ENCODE peak calls at places on chromosomes 11 and 22, in four cellular contexts. J is posterior cingulate gyrus, P is mammary epithelial cell, L is HS-5. D is an unnamed sample.

GRCh38 chr11:48006301-48006992 is 26.1 kb downstream of the PTPRJ start:
- DNase-seq in P (peak), L (peak), J (no peak), D (no peak)

GRCh38 chr11:115698243-115698642 is 194.0 kb upstream of the CADM1 start:
- DNase-seq in J (no peak), P (no peak), L (no peak), D (no peak)

GRCh38 chr11:36231300-36231699 is 57.9 kb downstream of the COMMD9 start:
- DNase-seq in J (no peak), L (no peak), P (no peak), D (no peak)

GRCh38 chr11:64643927-64644326 is 52.9 kb downstream of the SLC22A12 start:
- DNase-seq in L (no peak), J (no peak), P (no peak), D (no peak)

GRCh38 chr22:38638216-38638615 is 18.0 kb downstream of the FAM227A start:
- DNase-seq in L (no peak), P (no peak), J (no peak), D (no peak)

GRCh38 chr11:68142028-68142412 is 20.8 kb upstream of the CHKA start:
- DNase-seq in L (no peak), P (no peak), J (no peak), D (no peak)

GRCh38 chr22:35327690-35328471 is 28.2 kb downstream of the TOM1 start:
- DNase-seq in L (no peak), P (no peak), J (no peak), D (no peak)

GRCh38 chr11:1087961-1088926 is 13.6 kb downstream of the MUC2 start:
- DNase-seq in P (no peak), L (no peak), J (no peak), D (no peak)

GRCh38 chr22:21446128-21446826 is 20.9 kb upstream of the TMEM191C start:
- DNase-seq in J (peak), L (no peak), P (no peak), D (no peak)

GRCh38 chr22:20526305-20526627 is 18.9 kb downstream of the MED15 start:
- DNase-seq in P (no peak), J (no peak), L (no peak), D (no peak)

GRCh38 chr11:94400075-94400838 is 962 bp downstream of the GPR83 start:
- DNase-seq in J (no peak), P (no peak), L (no peak), D (no peak)

GRCh38 chr11:65182258-65183170 is 786 bp downstream of the CAPN1 start:
- DNase-seq in L (no peak), J (peak), P (peak), D (no peak)

GRCh38 chr11:5476184-5476819 is 12.2 kb upstream of the OR52D1 start:
- DNase-seq in P (peak), L (peak), J (no peak), D (no peak)

GRCh38 chr11:2433106-2433925 is 11.0 kb downstream of the TRPM5 start:
- DNase-seq in J (no peak), P (no peak), L (no peak), D (no peak)

GRCh38 chr22:43747877-43748276 is 64.2 kb downstream of the EFCAB6 start:
- DNase-seq in J (no peak), P (no peak), L (no peak), D (no peak)

GRCh38 chr22:35506259-35506570 is 34.4 kb upstream of the RASD2 start:
- DNase-seq in P (peak), J (no peak), L (no peak), D (no peak)

GRCh38 chr22:49462795-49463194 is 364.9 kb downstream of the BRD1 start:
- DNase-seq in L (no peak), P (no peak), J (no peak), D (no peak)

GRCh38 chr11:12397953-12398352 is 20.6 kb downstream of the PARVA start:
- DNase-seq in J (no peak), P (no peak), L (peak), D (no peak)

GRCh38 chr11:38191101-38191500 is 1593.1 kb upstream of the RAG2 start:
- DNase-seq in P (no peak), J (no peak), L (no peak), D (no peak)

GRCh38 chr11:66467756-66468155 is 1.1 kb downstream of the PELI3 start:
- DNase-seq in P (no peak), J (no peak), L (no peak), D (no peak)

GRCh38 chr11:28585007-28585406 is 476.8 kb downstream of the METTL15 start:
- DNase-seq in J (no peak), L (no peak), P (peak), D (no peak)

GRCh38 chr22:33562484-33562883 is 357.8 kb downstream of the LARGE1 start:
- DNase-seq in J (no peak), P (no peak), L (no peak), D (no peak)

GRCh38 chr22:35437038-35437437 is 37.1 kb downstream of the MCM5 start:
- DNase-seq in J (no peak), P (no peak), L (no peak), D (no peak)

GRCh38 chr22:27195516-27195915 is 538.1 kb downstream of the MIAT start:
- DNase-seq in J (no peak), L (no peak), P (no peak), D (no peak)

GRCh38 chr11:94650756-94651155 is 83.6 kb downstream of the PIWIL4 start:
- DNase-seq in L (peak), J (no peak), P (no peak), D (no peak)